ENCODE peak calls at places on chromosomes 12 and 14, in seven cellular contexts. U is NCI-H1092 treated with DMSO at 0.1 percent for 48 hours, S is GM10248, J is prostate gland, O is AG10803, Q is mesothelial cell of epicardium, C is RWPE1. Z is an unnamed sample.
A peak's percentile ranks its signal among the peaks of the same experiment; 100 is the strongest.

GRCh38 chr12:116818341-116818856 is 62.8 kb downstream of the HRK start:
- DNase-seq in J (peak; percentile 36), C (no peak), U (no peak), O (peak; percentile 16), Q (no peak), S (peak; percentile 29), Z (peak; percentile 21)

GRCh38 chr12:106840217-106840616 is 65.7 kb downstream of the RIC8B start:
- DNase-seq in J (no peak), O (peak; percentile 44), S (no peak), C (no peak), U (peak; percentile 6), Q (no peak), Z (peak; percentile 92)

GRCh38 chr14:97058071-97058470 is 260.9 kb downstream of the VRK1 start:
- DNase-seq in Q (no peak), O (peak; percentile 15), U (no peak), S (no peak), J (no peak), C (no peak), Z (no peak)

GRCh38 chr14:64292197-64292596 is 2.0 kb downstream of the ESR2 start:
- DNase-seq in J (no peak), S (no peak), Q (no peak), U (no peak), O (no peak), C (no peak), Z (no peak)

GRCh38 chr12:122085006-122085405 is 6.5 kb downstream of the MLXIP start:
- DNase-seq in S (no peak), Q (no peak), O (no peak), U (no peak), C (no peak), J (no peak), Z (no peak)

GRCh38 chr12:32440120-32440865 is 40.9 kb downstream of the FGD4 start:
- DNase-seq in O (no peak), U (no peak), S (no peak), Q (no peak), J (no peak), C (peak; percentile 16), Z (no peak)

GRCh38 chr12:49345048-49345839 is 1.4 kb upstream of the DNAJC22 start:
- DNase-seq in J (no peak), O (no peak), U (peak; percentile 63), S (peak; percentile 72), Q (peak; percentile 56), C (no peak), Z (peak; percentile 22)

GRCh38 chr12:459430-460258 is at the start of gene B4GALNT3:
- DNase-seq in Q (peak; percentile 68), O (no peak), J (peak; percentile 54), S (peak; percentile 43), U (peak; percentile 74), C (peak; percentile 64), Z (peak; percentile 67)

GRCh38 chr14:85607571-85608219 is 77.8 kb downstream of the FLRT2 start:
- DNase-seq in Q (no peak), O (peak; percentile 91), C (peak; percentile 75), J (no peak), U (no peak), S (no peak), Z (no peak)

GRCh38 chr14:33755358-33755757 is 195.5 kb downstream of the EGLN3 start:
- DNase-seq in O (no peak), Q (no peak), J (no peak), C (peak; percentile 59), S (no peak), U (no peak), Z (no peak)

GRCh38 chr12:89245090-89245489 is 107.2 kb downstream of the DUSP6 start:
- DNase-seq in C (no peak), O (peak; percentile 65), S (no peak), Q (no peak), U (no peak), J (no peak), Z (no peak)

GRCh38 chr14:31939934-31940333 is 137.2 kb upstream of the ARHGAP5 start:
- DNase-seq in S (no peak), Q (no peak), J (no peak), O (no peak), U (peak; percentile 65), C (no peak), Z (peak; percentile 22)

GRCh38 chr12:71477609-71478008 is 38.0 kb downstream of the LGR5 start:
- DNase-seq in C (no peak), J (no peak), S (no peak), O (peak; percentile 5), U (no peak), Q (no peak), Z (no peak)

GRCh38 chr12:10716704-10717315 is 6.3 kb downstream of the YBX3 start:
- DNase-seq in C (peak; percentile 89), O (peak; percentile 87), J (peak; percentile 92), Q (peak; percentile 42), U (no peak), S (no peak), Z (peak; percentile 3)

GRCh38 chr14:70047598-70048312 is 141.0 kb downstream of the SLC8A3 start:
- DNase-seq in J (no peak), U (no peak), S (no peak), O (no peak), C (no peak), Q (no peak), Z (no peak)

GRCh38 chr12:132178314-132178713 is 34.1 kb downstream of the NOC4L start:
- DNase-seq in C (no peak), J (no peak), O (no peak), U (no peak), Q (no peak), S (no peak), Z (no peak)

GRCh38 chr14:75126121-75126544 is 715 bp downstream of the NEK9 start:
- DNase-seq in J (no peak), U (no peak), C (peak; percentile 8), O (no peak), Q (no peak), S (no peak), Z (no peak)

GRCh38 chr12:57242691-57243454 is 8.1 kb downstream of the STAC3 start:
- DNase-seq in S (peak; percentile 72), J (no peak), C (peak; percentile 74), Q (peak; percentile 90), O (no peak), U (peak; percentile 69), Z (peak; percentile 83)

GRCh38 chr14:68810173-68811153 is 17.6 kb upstream of the ZFP36L1 start:
- DNase-seq in C (no peak), J (no peak), O (no peak), S (no peak), Q (peak; percentile 27), U (no peak), Z (no peak)

GRCh38 chr12:13073191-13073590 is 29.0 kb downstream of the FAM234B start:
- DNase-seq in S (no peak), Q (no peak), J (no peak), U (no peak), C (no peak), O (peak; percentile 32), Z (no peak)

GRCh38 chr12:48286665-48287064 is 64.1 kb downstream of the ZNF641 start:
- DNase-seq in U (no peak), Q (no peak), S (no peak), C (no peak), O (no peak), J (no peak), Z (no peak)

GRCh38 chr12:5715076-5715475 is 230.0 kb downstream of the ANO2 start:
- DNase-seq in C (no peak), S (no peak), J (no peak), O (no peak), U (no peak), Q (no peak), Z (no peak)

GRCh38 chr12:108570743-108571603 is 8.6 kb downstream of the ISCU start:
- DNase-seq in S (no peak), Q (no peak), C (no peak), U (peak; percentile 5), O (peak; percentile 75), J (no peak), Z (peak; percentile 3)

GRCh38 chr12:49990269-49990668 is 17.5 kb downstream of the AQP6 start:
- DNase-seq in U (no peak), Q (no peak), O (peak; percentile 30), S (no peak), J (no peak), C (no peak), Z (no peak)

GRCh38 chr12:51000245-51000644 is 25.9 kb downstream of the SLC11A2 start:
- DNase-seq in C (peak; percentile 13), U (no peak), S (no peak), J (no peak), O (peak; percentile 75), Q (no peak), Z (no peak)

GRCh38 chr12:104870797-104871196 is 87.3 kb downstream of the SLC41A2 start:
- DNase-seq in C (no peak), S (no peak), J (no peak), U (no peak), Q (no peak), O (no peak), Z (no peak)

GRCh38 chr14:32400480-32400879 is 71.4 kb downstream of the AKAP6 start:
- DNase-seq in C (no peak), J (no peak), S (no peak), U (no peak), O (peak; percentile 87), Q (no peak), Z (no peak)

Z was measured in NCI-H2081.